ENCODE peak calls at places on chromosomes 11 and 22, in six cellular contexts. A, V, D, W, H and Z are unnamed samples.

GRCh38 chr22:21866821-21867527 is 471 bp downstream of the MAPK1 start:
- DNase-seq in A (peak), V (peak), D (no peak), W (peak), H (peak), Z (no peak)

GRCh38 chr11:111414267-111414931 is 35.3 kb upstream of the POU2AF1 start:
- DNase-seq in A (no peak), V (no peak), D (no peak), W (no peak), H (peak), Z (peak)

GRCh38 chr11:29527391-29527936 is 489.4 kb downstream of the KCNA4 start:
- DNase-seq in A (peak), V (no peak), D (no peak), W (peak), H (peak), Z (no peak)

GRCh38 chr11:86483591-86484163 is 109.0 kb downstream of the CCDC81 start:
- DNase-seq in A (no peak), V (no peak), D (no peak), W (no peak), H (no peak), Z (no peak)

GRCh38 chr22:37525073-37525745 is 6.0 kb upstream of the CARD10 start:
- DNase-seq in A (peak), V (no peak), D (no peak), W (peak), H (no peak), Z (no peak)

GRCh38 chr11:113288286-113288863 is 26.0 kb upstream of the TTC12 start:
- DNase-seq in A (no peak), V (no peak), D (no peak), W (no peak), H (no peak), Z (no peak)

GRCh38 chr11:73323464-73323863 is 15.4 kb downstream of the ARHGEF17 start:
- DNase-seq in A (peak), V (peak), D (no peak), W (peak), H (no peak), Z (no peak)

GRCh38 chr11:115941481-115941993 is 437.3 kb upstream of the CADM1 start:
- DNase-seq in A (peak), V (no peak), D (no peak), W (no peak), H (no peak), Z (no peak)

GRCh38 chr11:117641008-117641915 is 155.8 kb downstream of the DSCAML1 start:
- DNase-seq in A (no peak), V (no peak), D (no peak), W (no peak), H (no peak), Z (no peak)

GRCh38 chr11:104694259-104695070 is 203.8 kb downstream of the CASP12 start:
- DNase-seq in A (peak), V (no peak), D (no peak), W (peak), H (no peak), Z (no peak)

GRCh38 chr11:72012897-72013721 is 14.4 kb downstream of the IL18BP start:
- DNase-seq in A (peak), V (no peak), D (no peak), W (peak), H (no peak), Z (no peak)

GRCh38 chr22:25514436-25514835 is 50.0 kb upstream of the GRK3 start:
- DNase-seq in A (no peak), V (no peak), D (no peak), W (no peak), H (no peak), Z (no peak)

GRCh38 chr22:29587938-29588699 is 7.2 kb upstream of the NIPSNAP1 start:
- DNase-seq in A (peak), V (no peak), D (no peak), W (peak), H (no peak), Z (no peak)

GRCh38 chr11:68692115-68692514 is 7.8 kb downstream of the GAL start:
- DNase-seq in A (no peak), V (no peak), D (no peak), W (no peak), H (peak), Z (no peak)

GRCh38 chr11:117039897-117040296 is 58.3 kb downstream of the SIK3 start:
- DNase-seq in A (no peak), V (no peak), D (no peak), W (no peak), H (peak), Z (no peak)

GRCh38 chr11:67656278-67656922 is 5.9 kb upstream of the ACY3 start:
- DNase-seq in A (peak), V (no peak), D (no peak), W (peak), H (peak), Z (no peak)

GRCh38 chr11:93267383-93267782 is 63.2 kb upstream of the DEUP1 start:
- DNase-seq in A (no peak), V (no peak), D (no peak), W (no peak), H (no peak), Z (no peak)

GRCh38 chr11:32109138-32109537 is 18.3 kb downstream of the RCN1 start:
- DNase-seq in A (peak), V (no peak), D (no peak), W (no peak), H (no peak), Z (no peak)

GRCh38 chr22:24088796-24089195 is 77.7 kb downstream of the CABIN1 start:
- DNase-seq in A (peak), V (no peak), D (no peak), W (no peak), H (no peak), Z (no peak)

GRCh38 chr11:70532066-70532440 is 133.7 kb downstream of the CTTN start:
- DNase-seq in A (no peak), V (no peak), D (no peak), W (no peak), H (no peak), Z (no peak)

GRCh38 chr22:17540481-17540880 is 22.8 kb upstream of the SLC25A18 start:
- DNase-seq in A (no peak), V (no peak), D (no peak), W (no peak), H (no peak), Z (no peak)

GRCh38 chr11:120197254-120197891 is 13.5 kb upstream of the OAF start:
- DNase-seq in A (no peak), V (peak), D (no peak), W (no peak), H (no peak), Z (no peak)

GRCh38 chr11:18495703-18496102 is 31.0 kb downstream of the TSG101 start:
- DNase-seq in A (no peak), V (no peak), D (no peak), W (peak), H (no peak), Z (no peak)

GRCh38 chr22:37086184-37086583 is 23.3 kb downstream of the TMPRSS6 start:
- DNase-seq in A (no peak), V (no peak), D (no peak), W (no peak), H (no peak), Z (no peak)

GRCh38 chr11:35337919-35338316 is 81.4 kb downstream of the SLC1A2 start:
- DNase-seq in A (no peak), V (no peak), D (no peak), W (no peak), H (no peak), Z (no peak)

GRCh38 chr11:57180141-57180561 is 1.6 kb upstream of the LRRC55 start:
- DNase-seq in A (no peak), V (no peak), D (no peak), W (no peak), H (no peak), Z (no peak)

GRCh38 chr11:834371-835316 is 1.9 kb downstream of the CD151 start:
- DNase-seq in A (peak), V (peak), D (no peak), W (peak), H (no peak), Z (no peak)

GRCh38 chr11:76860539-76861475 is at the start of gene ACER3:
- DNase-seq in A (peak), V (peak), D (peak), W (peak), H (peak), Z (peak)

GRCh38 chr11:130648601-130649000 is 200.2 kb downstream of the ADAMTS15 start:
- DNase-seq in A (no peak), V (no peak), D (peak), W (no peak), H (no peak), Z (no peak)

GRCh38 chr11:126498281-126498680 is 142.8 kb downstream of the ST3GAL4 start:
- DNase-seq in A (no peak), V (no peak), D (no peak), W (no peak), H (no peak), Z (no peak)

GRCh38 chr11:99135508-99135907 is 114.8 kb downstream of the CNTN5 start:
- DNase-seq in A (no peak), V (no peak), D (no peak), W (no peak), H (no peak), Z (no peak)

GRCh38 chr11:31995031-31995430 is 95.8 kb upstream of the RCN1 start:
- DNase-seq in A (no peak), V (no peak), D (no peak), W (no peak), H (no peak), Z (no peak)

GRCh38 chr11:1520209-1520986 is 33.8 kb upstream of the MOB2 start:
- DNase-seq in A (no peak), V (no peak), D (no peak), W (no peak), H (no peak), Z (no peak)

GRCh38 chr11:134449713-134450112 is 37.7 kb upstream of the B3GAT1 start:
- DNase-seq in A (no peak), V (no peak), D (no peak), W (no peak), H (no peak), Z (no peak)

DNA sequence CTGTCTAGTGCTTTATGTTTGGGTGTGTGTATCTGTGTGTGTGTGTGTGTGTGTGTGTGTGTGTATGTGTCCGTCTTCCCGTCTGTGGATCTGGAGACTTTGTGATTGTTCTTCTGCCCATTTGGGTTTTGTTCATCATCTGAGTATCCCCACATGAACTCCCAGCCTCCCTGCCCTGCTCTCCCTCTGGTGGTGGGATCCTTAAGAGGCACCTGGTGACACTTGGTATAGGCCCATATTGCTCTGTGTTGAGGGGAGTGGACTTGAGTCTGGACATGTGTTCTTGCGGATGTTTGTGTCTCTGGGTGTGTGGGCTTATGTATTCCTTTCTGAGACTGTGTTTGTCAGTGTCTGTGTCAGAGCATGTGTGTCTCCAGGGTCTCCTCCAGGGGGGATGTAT is 15.3 kb downstream of the RCOR2 start:
- DNase-seq in A (peak), V (no peak), D (no peak), W (peak), H (no peak), Z (no peak)
- TF ChIP-seq CTCF in A (peak), V (no peak), D (peak), W (peak), H (peak), Z (no peak)

GRCh38 chr22:19430890-19431541 is 517 bp downstream of the HIRA start:
- DNase-seq in A (peak), V (peak), D (peak), W (peak), H (peak), Z (peak)
- TF ChIP-seq CTCF in A (peak), V (no peak), D (peak), W (peak), H (peak), Z (no peak)

DNA sequence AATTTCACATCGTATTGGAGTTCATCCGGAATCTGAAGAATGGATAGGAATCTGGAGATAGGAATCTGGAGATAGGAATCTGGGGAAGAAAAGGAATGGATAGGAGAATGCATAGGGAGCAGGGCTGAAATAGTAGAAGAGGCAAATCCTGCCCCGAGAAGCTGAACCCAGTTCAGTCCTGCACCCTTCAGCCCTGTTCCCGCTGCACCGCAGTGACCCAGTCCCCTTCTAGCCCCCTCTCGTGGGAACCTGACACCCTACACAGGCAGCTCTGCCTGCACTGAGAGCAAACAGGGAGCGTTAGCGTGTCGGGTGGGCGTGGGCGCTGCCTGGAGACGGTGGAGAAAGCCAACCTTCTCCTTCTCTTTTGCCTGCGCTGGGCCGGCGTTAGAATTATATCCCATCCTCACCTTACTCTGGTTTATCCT is 1.1 kb upstream of the CCKBR start:
- DNase-seq in A (no peak), V (no peak), D (no peak), W (no peak), H (no peak), Z (no peak)
- TF ChIP-seq CTCF in A (no peak), V (no peak), D (no peak), W (no peak), H (no peak), Z (no peak)

GRCh38 chr11:66258473-66258893 is 10.0 kb upstream of the RAB1B start:
- DNase-seq in A (no peak), V (no peak), D (no peak), W (no peak), H (no peak), Z (no peak)
- TF ChIP-seq CTCF in A (no peak), V (peak), D (peak), W (no peak), H (peak), Z (no peak)

GRCh38 chr11:124743050-124743449 is 3.3 kb downstream of the NRGN start:
- DNase-seq in A (no peak), V (no peak), D (no peak), W (no peak), H (no peak), Z (no peak)

GRCh38 chr11:124739479-124740276 is at the start of gene NRGN:
- DNase-seq in A (peak), V (peak), D (peak), W (peak), H (peak), Z (peak)

GRCh38 chr11:124737638-124738293 is 2.0 kb upstream of the NRGN start:
- DNase-seq in A (no peak), V (no peak), D (no peak), W (no peak), H (no peak), Z (no peak)

GRCh38 chr11:124738713-124739478 is 846 bp upstream of the NRGN start:
- DNase-seq in A (no peak), V (no peak), D (no peak), W (no peak), H (no peak), Z (no peak)

GRCh38 chr11:124740277-124740882 is 638 bp downstream of the NRGN start:
- DNase-seq in A (no peak), V (no peak), D (no peak), W (peak), H (peak), Z (peak)
- TF ChIP-seq CTCF in A (peak), V (peak), D (peak), W (peak), H (peak), Z (peak)